ENCODE peak calls at places on chromosomes 6 and 20, in seven cellular contexts. J is islet precursor cell; P is activated gamma-delta T cell treated with Interleukin-2 at 50 U/mL for 16 hours; R is stimulated activated CD8-positive, alpha-beta memory T cell treated with anti-CD3 and anti-CD28 coated beads, Interleukin-2, amount 100 ng/mL, for 48 hours; N is GM23248; E is stimulated activated CD4-positive, alpha-beta T cell treated with anti-CD3 and anti-CD28 coated beads, Interleukin-2, amount 100 ng/mL, for 48 hours; Q is GM04504. A is an unnamed sample.
A peak's percentile ranks its signal among the peaks of the same experiment; 100 is the strongest.

GRCh38 chr6:52872031-52872430 is 31.4 kb upstream of the GSTA5 start:
- DNase-seq in J (no peak), R (no peak), Q (no peak), N (no peak), P (no peak), E (no peak), A (no peak)

GRCh38 chr20:38246357-38247165 is 14.0 kb downstream of the KIAA1755 start:
- DNase-seq in Q (no peak), R (no peak), J (no peak), E (no peak), P (no peak), N (no peak), A (no peak)

GRCh38 chr6:24887520-24887919 is 48.2 kb downstream of the RIPOR2 start:
- DNase-seq in Q (no peak), R (no peak), E (no peak), N (no peak), J (no peak), P (no peak), A (no peak)

GRCh38 chr20:50305636-50306477 is 115.2 kb downstream of the CEBPB start:
- DNase-seq in P (no peak), J (no peak), E (no peak), R (no peak), N (peak; percentile 59), Q (no peak), A (no peak)

GRCh38 chr20:57080796-57081195 is 185.6 kb downstream of the BMP7 start:
- DNase-seq in E (no peak), R (no peak), P (no peak), Q (no peak), J (peak; percentile 78), N (peak; percentile 71), A (no peak)

GRCh38 chr6:106300944-106301343 is 24.6 kb downstream of the ATG5 start:
- DNase-seq in Q (peak; percentile 30), R (no peak), N (peak; percentile 75), J (no peak), P (no peak), E (no peak), A (no peak)

GRCh38 chr20:41669708-41670263 is 51.6 kb upstream of the CHD6 start:
- DNase-seq in Q (no peak), J (peak; percentile 76), R (no peak), N (peak; percentile 3), E (no peak), P (no peak), A (no peak)

GRCh38 chr20:57650756-57651483 is 30.7 kb upstream of the ZBP1 start:
- DNase-seq in Q (no peak), J (peak; percentile 19), P (no peak), N (no peak), E (no peak), R (no peak), A (no peak)

GRCh38 chr6:160990847-160991410 is 640 bp upstream of the MAP3K4 start:
- DNase-seq in R (no peak), J (no peak), Q (no peak), N (no peak), P (no peak), E (no peak), A (no peak)

GRCh38 chr6:149306967-149307366 is 10.5 kb upstream of the TAB2 start:
- DNase-seq in N (peak; percentile 74), J (no peak), P (no peak), E (no peak), Q (no peak), R (no peak), A (no peak)

GRCh38 chr6:137724495-137725211 is 142.4 kb upstream of the TNFAIP3 start:
- DNase-seq in N (no peak), E (no peak), P (no peak), J (no peak), R (no peak), Q (no peak), A (no peak)

GRCh38 chr6:85494551-85495337 is 44.9 kb downstream of the NT5E start:
- DNase-seq in Q (peak; percentile 14), R (no peak), N (peak; percentile 67), E (no peak), P (no peak), J (no peak), A (no peak)

GRCh38 chr20:14470977-14471642 is 133.7 kb upstream of the FLRT3 start:
- DNase-seq in Q (no peak), P (no peak), N (no peak), R (no peak), E (no peak), J (no peak), A (no peak)

GRCh38 chr20:34514897-34515483 is 1.2 kb upstream of the DYNLRB1 start:
- DNase-seq in Q (no peak), J (no peak), E (no peak), R (no peak), P (no peak), N (peak; percentile 22), A (no peak)

GRCh38 chr6:53565886-53566285 is 21.0 kb upstream of the GCLC start:
- DNase-seq in P (no peak), N (no peak), E (no peak), J (no peak), R (no peak), Q (no peak), A (no peak)

GRCh38 chr6:45196121-45196520 is 132.0 kb upstream of the RUNX2 start:
- DNase-seq in Q (no peak), E (no peak), R (no peak), J (no peak), P (no peak), N (no peak), A (no peak)